ENCODE peak calls at places on chromosomes 1 and 21, in ten cellular contexts. A, O, D, Q, M, F, I, V, B and U are unnamed samples.

GRCh38 chr1:176869577-176869976 is 294.9 kb downstream of the ASTN1 start:
- DNase-seq in A (no peak), O (no peak), D (no peak), Q (no peak), M (no peak), F (no peak), I (no peak), V (no peak), B (no peak), U (no peak)

GRCh38 chr1:205262706-205263105 is 35.0 kb downstream of the TMCC2 start:
- DNase-seq in A (no peak), O (no peak), D (no peak), Q (no peak), M (no peak), F (no peak), I (no peak), V (no peak), B (no peak), U (no peak)

GRCh38 chr1:53266038-53266437 is 27.7 kb upstream of the MAGOH start:
- DNase-seq in A (no peak), O (no peak), D (peak), Q (no peak), M (no peak), F (no peak), I (no peak), V (no peak), B (no peak), U (no peak)

GRCh38 chr1:25700124-25700523 is 83.5 kb downstream of the MAN1C1 start:
- DNase-seq in A (peak), O (no peak), D (no peak), Q (no peak), M (peak), F (no peak), I (peak), V (no peak), B (peak), U (no peak)

GRCh38 chr1:21238141-21238800 is 52.0 kb downstream of the ECE1 start:
- DNase-seq in A (no peak), O (no peak), D (peak), Q (no peak), M (no peak), F (no peak), I (no peak), V (no peak), B (peak), U (no peak)

GRCh38 chr1:64864018-64864945 is 102.1 kb downstream of the JAK1 start:
- DNase-seq in A (peak), O (peak), D (peak), Q (no peak), M (no peak), F (no peak), I (peak), V (peak), B (no peak), U (no peak)

GRCh38 chr1:119341372-119341947 is 27.1 kb upstream of the HAO2 start:
- DNase-seq in A (no peak), O (no peak), D (no peak), Q (no peak), M (no peak), F (no peak), I (no peak), V (no peak), B (no peak), U (no peak)

GRCh38 chr21:23223882-23224281 is 2225.7 kb downstream of the NCAM2 start:
- DNase-seq in A (no peak), O (no peak), D (no peak), Q (no peak), M (no peak), F (no peak), I (no peak), V (no peak), B (no peak), U (no peak)

GRCh38 chr21:33360871-33361602 is 36.3 kb downstream of the IFNAR1 start:
- DNase-seq in A (peak), O (peak), D (peak), Q (peak), M (peak), F (peak), I (peak), V (peak), B (peak), U (peak)

GRCh38 chr1:52204696-52205095 is 62.8 kb downstream of the ZFYVE9 start:
- DNase-seq in A (no peak), O (no peak), D (no peak), Q (no peak), M (no peak), F (no peak), I (no peak), V (no peak), B (no peak), U (no peak)

GRCh38 chr21:25518491-25518911 is 88.8 kb downstream of the MRPL39 start:
- DNase-seq in A (no peak), O (no peak), D (peak), Q (no peak), M (no peak), F (no peak), I (no peak), V (no peak), B (no peak), U (no peak)

GRCh38 chr1:35769188-35769758 is 505 bp downstream of the CLSPN start:
- DNase-seq in A (peak), O (peak), D (peak), Q (peak), M (peak), F (peak), I (peak), V (peak), B (peak), U (peak)

GRCh38 chr1:59290173-59290954 is 6.5 kb upstream of the FGGY start:
- DNase-seq in A (no peak), O (no peak), D (peak), Q (no peak), M (no peak), F (no peak), I (peak), V (no peak), B (peak), U (no peak)

GRCh38 chr1:8430476-8430875 is 112.6 kb downstream of the SLC45A1 start:
- DNase-seq in A (no peak), O (no peak), D (no peak), Q (no peak), M (no peak), F (no peak), I (no peak), V (no peak), B (no peak), U (no peak)

GRCh38 chr1:207956976-207957375 is 46.1 kb upstream of the CD34 start:
- DNase-seq in A (no peak), O (no peak), D (no peak), Q (no peak), M (no peak), F (no peak), I (no peak), V (no peak), B (no peak), U (no peak)

GRCh38 chr1:24875257-24875656 is 54.8 kb downstream of the RUNX3 start:
- DNase-seq in A (no peak), O (no peak), D (no peak), Q (no peak), M (no peak), F (no peak), I (no peak), V (no peak), B (no peak), U (no peak)

GRCh38 chr1:78095618-78096416 is 50.1 kb downstream of the GIPC2 start:
- DNase-seq in A (no peak), O (no peak), D (no peak), Q (no peak), M (peak), F (no peak), I (no peak), V (no peak), B (peak), U (no peak)

GRCh38 chr1:183030053-183030452 is 6.8 kb downstream of the LAMC1 start:
- DNase-seq in A (no peak), O (no peak), D (peak), Q (no peak), M (no peak), F (no peak), I (no peak), V (no peak), B (no peak), U (no peak)

GRCh38 chr21:44432841-44433790 is 22.2 kb upstream of the LRRC3 start:
- DNase-seq in A (no peak), O (peak), D (no peak), Q (no peak), M (no peak), F (no peak), I (no peak), V (no peak), B (no peak), U (peak)

GRCh38 chr21:27954806-27955205 is 987.9 kb upstream of the ADAMTS5 start:
- DNase-seq in A (no peak), O (no peak), D (no peak), Q (no peak), M (no peak), F (no peak), I (no peak), V (no peak), B (peak), U (no peak)

GRCh38 chr1:30786264-30786991 is 28.9 kb upstream of the LAPTM5 start:
- DNase-seq in A (no peak), O (no peak), D (no peak), Q (no peak), M (no peak), F (peak), I (no peak), V (no peak), B (no peak), U (no peak)